ENCODE peak calls at places on chromosomes 1 and 21, in four cellular contexts. One of them, this sample, is unnamed.

GRCh38 chr1:116475850-116476218 is 95.0 kb downstream of the CD58 start:
- DNase-seq in C1 segment of cervical spinal cord: no peak
- DNase-seq in posterior cingulate gyrus: no peak
- DNase-seq in neuronal stem cell: no peak
- DNase-seq in this sample: no peak

GRCh38 chr1:60974524-60974923 is 107.8 kb upstream of the NFIA start:
- DNase-seq in C1 segment of cervical spinal cord: no peak
- DNase-seq in neuronal stem cell: no peak
- DNase-seq in posterior cingulate gyrus: no peak
- DNase-seq in this sample: no peak

GRCh38 chr1:47013239-47013638 is 10.2 kb upstream of the CYP4X1 start:
- DNase-seq in C1 segment of cervical spinal cord: no peak
- DNase-seq in neuronal stem cell: no peak
- DNase-seq in posterior cingulate gyrus: no peak
- DNase-seq in this sample: no peak

GRCh38 chr21:42844411-42845113 is 34.8 kb downstream of the WDR4 start:
- DNase-seq in C1 segment of cervical spinal cord: no peak
- DNase-seq in neuronal stem cell: no peak
- DNase-seq in posterior cingulate gyrus: no peak
- DNase-seq in this sample: no peak

GRCh38 chr21:39669976-39670671 is 57.4 kb downstream of the B3GALT5 start:
- DNase-seq in neuronal stem cell: no peak
- DNase-seq in posterior cingulate gyrus: no peak
- DNase-seq in C1 segment of cervical spinal cord: no peak
- DNase-seq in this sample: no peak

GRCh38 chr1:42979037-42979432 is 20.4 kb upstream of the SLC2A1 start:
- DNase-seq in posterior cingulate gyrus: no peak
- DNase-seq in neuronal stem cell: no peak
- DNase-seq in C1 segment of cervical spinal cord: no peak
- DNase-seq in this sample: no peak

GRCh38 chr1:111448482-111448917 is 556 bp downstream of the WDR77 start:
- DNase-seq in neuronal stem cell: no peak
- DNase-seq in C1 segment of cervical spinal cord: no peak
- DNase-seq in posterior cingulate gyrus: no peak
- DNase-seq in this sample: no peak

GRCh38 chr21:36532769-36533467 is 53.0 kb upstream of the CLDN14 start:
- DNase-seq in neuronal stem cell: no peak
- DNase-seq in posterior cingulate gyrus: no peak
- DNase-seq in C1 segment of cervical spinal cord: no peak
- DNase-seq in this sample: no peak

GRCh38 chr1:4130096-4130495 is 230.0 kb upstream of the C1orf174 start:
- DNase-seq in neuronal stem cell: no peak
- DNase-seq in posterior cingulate gyrus: no peak
- DNase-seq in C1 segment of cervical spinal cord: no peak
- DNase-seq in this sample: no peak

GRCh38 chr1:112798293-112798692 is 83.2 kb upstream of the PPM1J start:
- DNase-seq in neuronal stem cell: no peak
- DNase-seq in C1 segment of cervical spinal cord: no peak
- DNase-seq in posterior cingulate gyrus: no peak
- DNase-seq in this sample: no peak

GRCh38 chr1:162388615-162389014 is 7.1 kb downstream of the C1orf226 start:
- DNase-seq in C1 segment of cervical spinal cord: no peak
- DNase-seq in neuronal stem cell: no peak
- DNase-seq in posterior cingulate gyrus: no peak
- DNase-seq in this sample: no peak

GRCh38 chr1:4010811-4011605 is 110.9 kb upstream of the C1orf174 start:
- DNase-seq in posterior cingulate gyrus: no peak
- DNase-seq in neuronal stem cell: no peak
- DNase-seq in C1 segment of cervical spinal cord: no peak
- DNase-seq in this sample: no peak

GRCh38 chr1:218476385-218476784 is 131.2 kb downstream of the TGFB2 start:
- DNase-seq in C1 segment of cervical spinal cord: no peak
- DNase-seq in posterior cingulate gyrus: no peak
- DNase-seq in neuronal stem cell: no peak
- DNase-seq in this sample: no peak

GRCh38 chr21:32329776-32330175 is 31.1 kb downstream of the MRAP start:
- DNase-seq in C1 segment of cervical spinal cord: no peak
- DNase-seq in posterior cingulate gyrus: no peak
- DNase-seq in neuronal stem cell: no peak
- DNase-seq in this sample: no peak

GRCh38 chr1:35386290-35386689 is 117.8 kb downstream of the ZMYM4 start:
- DNase-seq in neuronal stem cell: no peak
- DNase-seq in C1 segment of cervical spinal cord: no peak
- DNase-seq in posterior cingulate gyrus: no peak
- DNase-seq in this sample: no peak

GRCh38 chr1:223031690-223032601 is 111.1 kb downstream of the TLR5 start:
- DNase-seq in neuronal stem cell: no peak
- DNase-seq in posterior cingulate gyrus: no peak
- DNase-seq in C1 segment of cervical spinal cord: no peak
- DNase-seq in this sample: no peak

GRCh38 chr1:54335396-54336056 is 70.7 kb downstream of the SSBP3 start:
- DNase-seq in posterior cingulate gyrus: no peak
- DNase-seq in C1 segment of cervical spinal cord: no peak
- DNase-seq in neuronal stem cell: no peak
- DNase-seq in this sample: no peak

GRCh38 chr1:35857830-35858229 is 25.2 kb upstream of the AGO1 start:
- DNase-seq in neuronal stem cell: no peak
- DNase-seq in C1 segment of cervical spinal cord: no peak
- DNase-seq in posterior cingulate gyrus: no peak
- DNase-seq in this sample: no peak

GRCh38 chr1:31784356-31785019 is 20.3 kb upstream of the ADGRB2 start:
- DNase-seq in neuronal stem cell: no peak
- DNase-seq in C1 segment of cervical spinal cord: no peak
- DNase-seq in posterior cingulate gyrus: no peak
- DNase-seq in this sample: no peak

GRCh38 chr1:53982034-53982761 is 35.8 kb downstream of the LDLRAD1 start:
- DNase-seq in C1 segment of cervical spinal cord: no peak
- DNase-seq in posterior cingulate gyrus: no peak
- DNase-seq in neuronal stem cell: peak
- DNase-seq in this sample: no peak

GRCh38 chr1:116353155-116353554 is 19.9 kb upstream of the ATP1A1 start:
- DNase-seq in posterior cingulate gyrus: no peak
- DNase-seq in neuronal stem cell: no peak
- DNase-seq in C1 segment of cervical spinal cord: no peak
- DNase-seq in this sample: no peak

GRCh38 chr21:31110430-31110829 is 72.2 kb upstream of the KRTAP19-8 start:
- DNase-seq in neuronal stem cell: no peak
- DNase-seq in posterior cingulate gyrus: peak
- DNase-seq in C1 segment of cervical spinal cord: no peak
- DNase-seq in this sample: no peak

GRCh38 chr1:203650012-203650836 is 23.6 kb downstream of the ATP2B4 start:
- DNase-seq in posterior cingulate gyrus: no peak
- DNase-seq in neuronal stem cell: no peak
- DNase-seq in C1 segment of cervical spinal cord: no peak
- DNase-seq in this sample: peak

GRCh38 chr1:220682901-220683576 is 7.1 kb upstream of the C1orf115 start:
- DNase-seq in C1 segment of cervical spinal cord: no peak
- DNase-seq in neuronal stem cell: no peak
- DNase-seq in posterior cingulate gyrus: peak
- DNase-seq in this sample: no peak

GRCh38 chr1:3907031-3907534 is 7.0 kb upstream of the C1orf174 start:
- DNase-seq in posterior cingulate gyrus: no peak
- DNase-seq in C1 segment of cervical spinal cord: no peak
- DNase-seq in neuronal stem cell: no peak
- DNase-seq in this sample: no peak

GRCh38 chr1:226325178-226325577 is 16.2 kb upstream of the LIN9 start:
- DNase-seq in C1 segment of cervical spinal cord: no peak
- DNase-seq in posterior cingulate gyrus: no peak
- DNase-seq in neuronal stem cell: no peak
- DNase-seq in this sample: no peak

GRCh38 chr1:100578201-100578600 is 40.3 kb downstream of the GPR88 start:
- DNase-seq in C1 segment of cervical spinal cord: no peak
- DNase-seq in neuronal stem cell: no peak
- DNase-seq in posterior cingulate gyrus: no peak
- DNase-seq in this sample: no peak

GRCh38 chr1:66360285-66360724 is 173.6 kb upstream of the SGIP1 start:
- DNase-seq in neuronal stem cell: no peak
- DNase-seq in posterior cingulate gyrus: no peak
- DNase-seq in C1 segment of cervical spinal cord: no peak
- DNase-seq in this sample: no peak

GRCh38 chr1:26981146-26981846 is 12.2 kb upstream of the TRNP1 start:
- DNase-seq in C1 segment of cervical spinal cord: no peak
- DNase-seq in posterior cingulate gyrus: no peak
- DNase-seq in neuronal stem cell: no peak
- DNase-seq in this sample: no peak

GRCh38 chr1:33366766-33367487 is 46.0 kb upstream of the A3GALT2 start:
- DNase-seq in C1 segment of cervical spinal cord: no peak
- DNase-seq in neuronal stem cell: no peak
- DNase-seq in posterior cingulate gyrus: no peak
- DNase-seq in this sample: no peak

GRCh38 chr21:35578831-35579470 is 481.4 kb downstream of the SETD4 start:
- DNase-seq in neuronal stem cell: no peak
- DNase-seq in posterior cingulate gyrus: no peak
- DNase-seq in C1 segment of cervical spinal cord: no peak
- DNase-seq in this sample: no peak

GRCh38 chr1:38476111-38476783 is 383.3 kb downstream of the RRAGC start:
- DNase-seq in C1 segment of cervical spinal cord: no peak
- DNase-seq in posterior cingulate gyrus: peak
- DNase-seq in neuronal stem cell: peak
- DNase-seq in this sample: no peak

GRCh38 chr1:44029911-44030605 is 1.2 kb downstream of the SLC6A9 start:
- DNase-seq in C1 segment of cervical spinal cord: no peak
- DNase-seq in posterior cingulate gyrus: peak
- DNase-seq in neuronal stem cell: peak
- DNase-seq in this sample: peak

GRCh38 chr1:206503591-206504362 is 3.6 kb upstream of the RASSF5 start:
- DNase-seq in C1 segment of cervical spinal cord: no peak
- DNase-seq in neuronal stem cell: no peak
- DNase-seq in posterior cingulate gyrus: no peak
- DNase-seq in this sample: peak

GRCh38 chr1:36864182-36865079 is 169.9 kb downstream of the GRIK3 start:
- DNase-seq in C1 segment of cervical spinal cord: no peak
- DNase-seq in posterior cingulate gyrus: no peak
- DNase-seq in neuronal stem cell: peak
- DNase-seq in this sample: no peak